ENCODE peak calls at places on chromosomes 11 and 22, in seven cellular contexts. One of them, this sample, is unnamed.

GRCh38 chr11:62999649-63000048 is 14.9 kb upstream of the SLC22A6 start:
- DNase-seq in GM12865: no peak
- DNase-seq in Right ventricle myocardium superior: no peak
- DNase-seq in NCI-H774: no peak
- DNase-seq in stimulated activated CD4-positive, alpha-beta T cell treated with anti-CD3 and anti-CD28 coated beads, Interleukin-4, amount 100 ng/mL, for 4 hours: no peak
- DNase-seq in dorsolateral prefrontal cortex: no peak
- DNase-seq in erythroblast: no peak
- DNase-seq in this sample: no peak

GRCh38 chr11:8202428-8203160 is 33.8 kb upstream of the RIC3 start:
- DNase-seq in GM12865: no peak
- DNase-seq in dorsolateral prefrontal cortex: no peak
- DNase-seq in Right ventricle myocardium superior: no peak
- DNase-seq in NCI-H774: no peak
- DNase-seq in erythroblast: peak
- DNase-seq in stimulated activated CD4-positive, alpha-beta T cell treated with anti-CD3 and anti-CD28 coated beads, Interleukin-4, amount 100 ng/mL, for 4 hours: no peak
- DNase-seq in this sample: no peak

GRCh38 chr22:49760630-49761571 is 66.8 kb downstream of the BRD1 start:
- DNase-seq in erythroblast: no peak
- DNase-seq in stimulated activated CD4-positive, alpha-beta T cell treated with anti-CD3 and anti-CD28 coated beads, Interleukin-4, amount 100 ng/mL, for 4 hours: no peak
- DNase-seq in dorsolateral prefrontal cortex: no peak
- DNase-seq in NCI-H774: no peak
- DNase-seq in Right ventricle myocardium superior: no peak
- DNase-seq in GM12865: peak
- DNase-seq in this sample: no peak

GRCh38 chr22:16917144-16918003 is 90.6 kb downstream of the GAB4 start:
- DNase-seq in NCI-H774: peak
- DNase-seq in dorsolateral prefrontal cortex: peak
- DNase-seq in Right ventricle myocardium superior: peak
- DNase-seq in stimulated activated CD4-positive, alpha-beta T cell treated with anti-CD3 and anti-CD28 coated beads, Interleukin-4, amount 100 ng/mL, for 4 hours: peak
- DNase-seq in GM12865: peak
- DNase-seq in erythroblast: peak
- DNase-seq in this sample: peak

GRCh38 chr11:69454018-69454417 is 27.4 kb upstream of the LINC01488 start:
- DNase-seq in NCI-H774: no peak
- DNase-seq in erythroblast: no peak
- DNase-seq in stimulated activated CD4-positive, alpha-beta T cell treated with anti-CD3 and anti-CD28 coated beads, Interleukin-4, amount 100 ng/mL, for 4 hours: no peak
- DNase-seq in dorsolateral prefrontal cortex: no peak
- DNase-seq in GM12865: no peak
- DNase-seq in Right ventricle myocardium superior: peak
- DNase-seq in this sample: no peak

GRCh38 chr11:101030015-101030414 is 99.6 kb downstream of the PGR start:
- DNase-seq in NCI-H774: no peak
- DNase-seq in GM12865: no peak
- DNase-seq in stimulated activated CD4-positive, alpha-beta T cell treated with anti-CD3 and anti-CD28 coated beads, Interleukin-4, amount 100 ng/mL, for 4 hours: no peak
- DNase-seq in Right ventricle myocardium superior: no peak
- DNase-seq in dorsolateral prefrontal cortex: no peak
- DNase-seq in erythroblast: no peak
- DNase-seq in this sample: no peak

GRCh38 chr22:43188829-43189545 is 2.1 kb upstream of the TTLL12 start:
- DNase-seq in Right ventricle myocardium superior: no peak
- DNase-seq in stimulated activated CD4-positive, alpha-beta T cell treated with anti-CD3 and anti-CD28 coated beads, Interleukin-4, amount 100 ng/mL, for 4 hours: no peak
- DNase-seq in GM12865: no peak
- DNase-seq in erythroblast: no peak
- DNase-seq in NCI-H774: no peak
- DNase-seq in dorsolateral prefrontal cortex: no peak
- DNase-seq in this sample: no peak

GRCh38 chr11:118804094-118804493 is 13.1 kb upstream of the DDX6 start:
- DNase-seq in stimulated activated CD4-positive, alpha-beta T cell treated with anti-CD3 and anti-CD28 coated beads, Interleukin-4, amount 100 ng/mL, for 4 hours: no peak
- DNase-seq in NCI-H774: no peak
- DNase-seq in GM12865: no peak
- DNase-seq in erythroblast: no peak
- DNase-seq in Right ventricle myocardium superior: no peak
- DNase-seq in dorsolateral prefrontal cortex: no peak
- DNase-seq in this sample: no peak

GRCh38 chr11:67396587-67397398 is 4.9 kb downstream of the PPP1CA start:
- DNase-seq in NCI-H774: no peak
- DNase-seq in stimulated activated CD4-positive, alpha-beta T cell treated with anti-CD3 and anti-CD28 coated beads, Interleukin-4, amount 100 ng/mL, for 4 hours: no peak
- DNase-seq in erythroblast: no peak
- DNase-seq in dorsolateral prefrontal cortex: no peak
- DNase-seq in GM12865: no peak
- DNase-seq in Right ventricle myocardium superior: no peak
- DNase-seq in this sample: no peak

GRCh38 chr22:30371981-30372380 is 15.2 kb downstream of the CCDC157 start:
- DNase-seq in dorsolateral prefrontal cortex: no peak
- DNase-seq in Right ventricle myocardium superior: no peak
- DNase-seq in erythroblast: no peak
- DNase-seq in NCI-H774: peak
- DNase-seq in GM12865: no peak
- DNase-seq in stimulated activated CD4-positive, alpha-beta T cell treated with anti-CD3 and anti-CD28 coated beads, Interleukin-4, amount 100 ng/mL, for 4 hours: no peak
- DNase-seq in this sample: no peak

GRCh38 chr11:44191322-44192014 is 96.0 kb downstream of the EXT2 start:
- DNase-seq in stimulated activated CD4-positive, alpha-beta T cell treated with anti-CD3 and anti-CD28 coated beads, Interleukin-4, amount 100 ng/mL, for 4 hours: no peak
- DNase-seq in GM12865: no peak
- DNase-seq in dorsolateral prefrontal cortex: no peak
- DNase-seq in Right ventricle myocardium superior: no peak
- DNase-seq in NCI-H774: peak
- DNase-seq in erythroblast: no peak
- DNase-seq in this sample: no peak

GRCh38 chr22:41907436-41908401 is 7.2 kb downstream of the SHISA8 start:
- DNase-seq in Right ventricle myocardium superior: no peak
- DNase-seq in GM12865: no peak
- DNase-seq in dorsolateral prefrontal cortex: no peak
- DNase-seq in stimulated activated CD4-positive, alpha-beta T cell treated with anti-CD3 and anti-CD28 coated beads, Interleukin-4, amount 100 ng/mL, for 4 hours: no peak
- DNase-seq in NCI-H774: no peak
- DNase-seq in erythroblast: no peak
- DNase-seq in this sample: no peak

GRCh38 chr11:71456294-71456693 is 3.3 kb downstream of the NADSYN1 start:
- DNase-seq in erythroblast: no peak
- DNase-seq in Right ventricle myocardium superior: peak
- DNase-seq in dorsolateral prefrontal cortex: no peak
- DNase-seq in stimulated activated CD4-positive, alpha-beta T cell treated with anti-CD3 and anti-CD28 coated beads, Interleukin-4, amount 100 ng/mL, for 4 hours: no peak
- DNase-seq in GM12865: no peak
- DNase-seq in NCI-H774: no peak
- DNase-seq in this sample: no peak

GRCh38 chr11:77083553-77084245 is 16.9 kb downstream of the CAPN5 start:
- DNase-seq in Right ventricle myocardium superior: no peak
- DNase-seq in GM12865: no peak
- DNase-seq in dorsolateral prefrontal cortex: peak
- DNase-seq in NCI-H774: no peak
- DNase-seq in erythroblast: no peak
- DNase-seq in stimulated activated CD4-positive, alpha-beta T cell treated with anti-CD3 and anti-CD28 coated beads, Interleukin-4, amount 100 ng/mL, for 4 hours: no peak
- DNase-seq in this sample: no peak

GRCh38 chr11:75311858-75312288 is 39.6 kb downstream of the ARRB1 start:
- DNase-seq in dorsolateral prefrontal cortex: peak
- DNase-seq in stimulated activated CD4-positive, alpha-beta T cell treated with anti-CD3 and anti-CD28 coated beads, Interleukin-4, amount 100 ng/mL, for 4 hours: no peak
- DNase-seq in Right ventricle myocardium superior: peak
- DNase-seq in NCI-H774: no peak
- DNase-seq in GM12865: no peak
- DNase-seq in erythroblast: no peak
- DNase-seq in this sample: peak

GRCh38 chr11:66878554-66878953 is 21.7 kb downstream of the LRFN4 start:
- DNase-seq in stimulated activated CD4-positive, alpha-beta T cell treated with anti-CD3 and anti-CD28 coated beads, Interleukin-4, amount 100 ng/mL, for 4 hours: no peak
- DNase-seq in Right ventricle myocardium superior: no peak
- DNase-seq in erythroblast: no peak
- DNase-seq in NCI-H774: no peak
- DNase-seq in dorsolateral prefrontal cortex: no peak
- DNase-seq in GM12865: no peak
- DNase-seq in this sample: no peak

GRCh38 chr11:86761978-86762377 is 38.4 kb upstream of the PRSS23 start:
- DNase-seq in stimulated activated CD4-positive, alpha-beta T cell treated with anti-CD3 and anti-CD28 coated beads, Interleukin-4, amount 100 ng/mL, for 4 hours: no peak
- DNase-seq in dorsolateral prefrontal cortex: no peak
- DNase-seq in NCI-H774: no peak
- DNase-seq in erythroblast: peak
- DNase-seq in GM12865: no peak
- DNase-seq in Right ventricle myocardium superior: no peak
- DNase-seq in this sample: no peak

GRCh38 chr11:119816660-119817059 is 87.7 kb upstream of the NECTIN1 start:
- DNase-seq in dorsolateral prefrontal cortex: no peak
- DNase-seq in erythroblast: no peak
- DNase-seq in NCI-H774: no peak
- DNase-seq in stimulated activated CD4-positive, alpha-beta T cell treated with anti-CD3 and anti-CD28 coated beads, Interleukin-4, amount 100 ng/mL, for 4 hours: no peak
- DNase-seq in GM12865: peak
- DNase-seq in Right ventricle myocardium superior: no peak
- DNase-seq in this sample: no peak

GRCh38 chr11:62806611-62807121 is 1.4 kb upstream of the NXF1 start:
- DNase-seq in stimulated activated CD4-positive, alpha-beta T cell treated with anti-CD3 and anti-CD28 coated beads, Interleukin-4, amount 100 ng/mL, for 4 hours: no peak
- DNase-seq in Right ventricle myocardium superior: no peak
- DNase-seq in erythroblast: no peak
- DNase-seq in dorsolateral prefrontal cortex: no peak
- DNase-seq in NCI-H774: no peak
- DNase-seq in GM12865: no peak
- DNase-seq in this sample: no peak

GRCh38 chr11:67599149-67599548 is 7.6 kb upstream of the NDUFV1 start:
- DNase-seq in NCI-H774: no peak
- DNase-seq in stimulated activated CD4-positive, alpha-beta T cell treated with anti-CD3 and anti-CD28 coated beads, Interleukin-4, amount 100 ng/mL, for 4 hours: no peak
- DNase-seq in GM12865: no peak
- DNase-seq in dorsolateral prefrontal cortex: no peak
- DNase-seq in Right ventricle myocardium superior: no peak
- DNase-seq in erythroblast: no peak
- DNase-seq in this sample: no peak

GRCh38 chr22:38567531-38568245 is 2.3 kb downstream of the DMC1 start:
- DNase-seq in NCI-H774: no peak
- DNase-seq in Right ventricle myocardium superior: no peak
- DNase-seq in dorsolateral prefrontal cortex: no peak
- DNase-seq in GM12865: no peak
- DNase-seq in stimulated activated CD4-positive, alpha-beta T cell treated with anti-CD3 and anti-CD28 coated beads, Interleukin-4, amount 100 ng/mL, for 4 hours: no peak
- DNase-seq in erythroblast: peak
- DNase-seq in this sample: no peak

GRCh38 chr11:130442728-130443127 is 5.7 kb upstream of the ADAMTS15 start:
- DNase-seq in NCI-H774: no peak
- DNase-seq in stimulated activated CD4-positive, alpha-beta T cell treated with anti-CD3 and anti-CD28 coated beads, Interleukin-4, amount 100 ng/mL, for 4 hours: no peak
- DNase-seq in erythroblast: no peak
- DNase-seq in dorsolateral prefrontal cortex: no peak
- DNase-seq in Right ventricle myocardium superior: no peak
- DNase-seq in GM12865: no peak
- DNase-seq in this sample: no peak

This sample was measured in suprapubic skin.